ENCODE peak calls at places on chromosomes 3 and 15, in five cellular contexts. T is bronchial epithelial cell, X is coronary artery, F is HCT116, J is hepatocyte. U is an unnamed sample.

GRCh38 chr3:11001020-11001657 is 8.6 kb downstream of the SLC6A1 start:
- DNase-seq in F (no peak), J (peak), T (peak), X (no peak), U (no peak)

GRCh38 chr3:57727096-57727495 is 29.0 kb upstream of the SLMAP start:
- DNase-seq in J (no peak), X (no peak), T (peak), F (no peak), U (peak)

GRCh38 chr3:147378186-147378503 is 28.2 kb downstream of the ZIC4 start:
- DNase-seq in J (no peak), T (no peak), X (no peak), F (no peak), U (no peak)

GRCh38 chr15:101329309-101329863 is 34.3 kb upstream of the SNRPA1 start:
- DNase-seq in X (no peak), J (no peak), F (no peak), T (no peak), U (no peak)

GRCh38 chr3:150635526-150635925 is 32.4 kb downstream of the SELENOT start:
- DNase-seq in T (no peak), F (no peak), X (no peak), J (no peak), U (no peak)

GRCh38 chr15:78625621-78626280 is 5.0 kb upstream of the CHRNA3 start:
- DNase-seq in J (no peak), F (no peak), X (no peak), T (no peak), U (no peak)

GRCh38 chr15:100663550-100664335 is 61.4 kb downstream of the ASB7 start:
- DNase-seq in X (no peak), T (no peak), J (no peak), F (no peak), U (no peak)

GRCh38 chr3:7144696-7145308 is 283.9 kb downstream of the GRM7 start:
- DNase-seq in X (no peak), J (peak), F (peak), T (peak), U (peak)

GRCh38 chr3:115713247-115713646 is 89.9 kb downstream of the GAP43 start:
- DNase-seq in J (peak), F (no peak), X (no peak), T (no peak), U (no peak)

GRCh38 chr3:166900866-166901577 is 479.1 kb downstream of the ZBBX start:
- DNase-seq in F (no peak), T (peak), J (no peak), X (no peak), U (peak)

GRCh38 chr3:166902374-166902773 is 477.7 kb downstream of the ZBBX start:
- DNase-seq in J (no peak), T (peak), F (no peak), X (no peak), U (peak)
- H3K4me3 ChIP-seq in J (no peak), T (no peak), F (no peak), X (no peak), U (no peak)

GRCh38 chr3:121834734-121835709 is at the start of the genes EAF2 and IQCB1:
- DNase-seq in T (peak), J (peak), F (peak), X (peak), U (peak)
- TF ChIP-seq CTCF in T (no peak), J (no peak), F (no peak), X (no peak), U (no peak)

DNA sequence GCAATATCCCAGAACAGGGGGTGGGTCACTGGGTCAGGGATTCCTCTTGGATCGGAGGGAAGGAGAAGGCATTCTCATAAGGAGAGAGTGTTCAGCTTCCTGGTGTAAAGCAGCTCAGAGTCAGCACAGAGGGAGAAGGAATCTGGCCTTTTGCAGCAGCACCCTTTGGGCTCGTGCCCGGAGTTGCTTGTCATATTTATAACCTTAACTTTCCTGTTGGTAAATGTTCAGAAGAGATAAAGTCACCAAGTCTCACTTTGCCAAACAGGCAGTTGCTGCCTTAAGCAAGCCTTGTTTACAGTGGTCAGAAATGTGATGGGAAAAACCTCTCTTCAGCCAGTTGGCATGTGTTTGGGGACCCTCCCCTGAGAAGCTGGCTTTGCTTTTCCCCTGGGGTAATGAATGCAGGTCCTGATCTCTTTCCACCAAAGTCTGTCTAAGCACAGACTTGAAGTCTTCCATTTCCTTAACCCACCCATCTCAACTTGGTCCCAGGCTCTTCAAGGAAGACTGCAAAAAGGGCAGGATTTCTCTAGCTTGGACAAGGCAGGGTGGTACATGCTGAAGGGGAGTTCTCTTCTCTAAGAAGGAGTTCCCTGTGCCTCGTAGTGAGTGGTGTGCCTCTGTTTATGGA is 206.9 kb upstream of the BHLHE40 start:
- DNase-seq in F (no peak), J (peak), T (no peak), X (peak), U (peak)
- H3K4me3 ChIP-seq in F (no peak), J (no peak), T (no peak), X (no peak), U (no peak)

DNA sequence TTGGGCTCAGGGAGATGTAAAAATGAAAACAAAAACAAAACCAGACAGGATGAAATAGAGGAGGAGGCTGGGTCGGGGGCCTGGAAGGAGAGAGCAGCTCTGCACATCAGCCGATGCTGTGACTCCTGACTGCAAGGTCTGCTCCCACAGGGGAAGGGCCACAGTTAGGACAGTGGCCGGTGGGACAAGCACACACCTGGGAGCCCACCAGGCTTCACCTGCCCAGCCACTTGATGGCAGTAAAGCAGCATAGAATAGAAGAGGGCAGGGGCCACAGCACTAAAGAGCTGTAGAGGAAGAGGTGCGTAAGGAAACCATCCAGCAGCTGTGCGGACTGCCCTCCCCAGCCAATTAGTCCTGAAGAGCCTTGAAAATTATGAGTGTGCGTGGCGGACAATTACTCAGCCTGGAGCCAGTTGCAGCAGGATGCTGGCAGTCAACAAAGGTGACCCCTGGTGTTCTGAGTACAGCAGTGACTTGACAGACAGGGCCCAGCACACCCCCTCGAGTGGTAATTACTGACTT is 29.8 kb downstream of the ALS2CL start:
- DNase-seq in J (peak), T (peak), F (no peak), X (no peak), U (peak)
- TF ChIP-seq CTCF in J (peak), T (peak), F (peak), X (no peak), U (peak)

GRCh38 chr15:48604567-48604966 is 40.9 kb downstream of the FBN1 start:
- DNase-seq in J (no peak), F (no peak), X (no peak), T (no peak), U (no peak)

GRCh38 chr15:48603922-48604321 is 41.6 kb downstream of the FBN1 start:
- DNase-seq in F (no peak), J (no peak), X (no peak), T (no peak), U (peak)

GRCh38 chr15:48601095-48601494 is 44.4 kb downstream of the FBN1 start:
- DNase-seq in T (no peak), F (no peak), J (no peak), X (no peak), U (no peak)

GRCh38 chr15:48602358-48603122 is 43.0 kb downstream of the FBN1 start:
- DNase-seq in F (no peak), J (no peak), T (peak), X (no peak), U (peak)

GRCh38 chr15:48603123-48603500 is 42.4 kb downstream of the FBN1 start:
- DNase-seq in T (no peak), X (no peak), F (no peak), J (no peak), U (peak)
- H3K4me3 ChIP-seq in T (no peak), X (peak), F (no peak), J (no peak), U (no peak)